ENCODE peak calls at places on chromosome 21, in eight cellular contexts. R is HCT116, G is neural progenitor cell, E is OCI-LY7, M is GM23338, B is hepatocyte, O is MM.1S, P is SK-N-SH. T is an unnamed sample.

GRCh38 chr21:42980959-42981523 is 6.7 kb downstream of the PKNOX1 start:
- DNase-seq in E (no peak), G (no peak), R (no peak), O (no peak), M (no peak), P (no peak), B (no peak), T (no peak)

GRCh38 chr21:39802226-39802625 is 57.2 kb downstream of the IGSF5 start:
- DNase-seq in O (no peak), M (no peak), P (no peak), B (no peak), G (no peak), E (no peak), R (no peak), T (no peak)

GRCh38 chr21:28781602-28782274 is 210.9 kb downstream of the LTN1 start:
- DNase-seq in R (peak; percentile 6), B (peak; percentile 25), G (peak; percentile 5), M (peak; percentile 51), P (peak; percentile 37), O (peak; percentile 30), E (peak; percentile 20), T (peak; percentile 72)

GRCh38 chr21:36431252-36431651 is 46.1 kb downstream of the CHAF1B start:
- DNase-seq in G (no peak), P (no peak), M (no peak), O (no peak), E (no peak), B (no peak), R (no peak), T (no peak)

GRCh38 chr21:39251326-39251725 is 62.1 kb downstream of the BRWD1 start:
- DNase-seq in M (no peak), R (no peak), O (no peak), P (no peak), B (peak; percentile 18), G (no peak), E (no peak), T (no peak)

GRCh38 chr21:40421121-40421520 is 425.8 kb downstream of the DSCAM start:
- DNase-seq in E (no peak), P (no peak), B (no peak), M (no peak), R (no peak), O (no peak), G (no peak), T (no peak)

GRCh38 chr21:14737278-14737677 is 191.2 kb upstream of the SAMSN1 start:
- DNase-seq in R (no peak), B (no peak), P (no peak), G (no peak), M (no peak), E (no peak), O (no peak), T (no peak)

GRCh38 chr21:21183092-21183491 is 184.9 kb downstream of the NCAM2 start:
- DNase-seq in E (no peak), M (no peak), G (no peak), O (no peak), P (no peak), B (no peak), R (no peak), T (no peak)

GRCh38 chr21:42319851-42320602 is 4.8 kb upstream of the TFF3 start:
- DNase-seq in G (no peak), E (peak; percentile 27), P (no peak), O (no peak), M (no peak), B (no peak), R (no peak), T (no peak)

GRCh38 chr21:16193758-16194606 is 464.2 kb downstream of the USP25 start:
- DNase-seq in O (peak; percentile 82), E (peak; percentile 6), G (peak; percentile 81), R (no peak), M (peak; percentile 77), P (no peak), B (peak; percentile 65), T (peak; percentile 35)

GRCh38 chr21:36784942-36785341 is 86.0 kb downstream of the SIM2 start:
- DNase-seq in P (no peak), O (no peak), R (no peak), G (peak; percentile 45), M (no peak), E (no peak), B (no peak), T (no peak)

GRCh38 chr21:40606341-40606740 is 240.6 kb downstream of the DSCAM start:
- DNase-seq in M (no peak), R (no peak), O (no peak), P (no peak), E (no peak), G (no peak), B (no peak), T (no peak)

GRCh38 chr21:43597052-43597451 is 62.2 kb downstream of the HSF2BP start:
- DNase-seq in O (no peak), E (no peak), G (no peak), P (no peak), M (no peak), B (peak; percentile 71), R (no peak), T (peak; percentile 81)

GRCh38 chr21:36839123-36839522 is 127.3 kb downstream of the HLCS start:
- DNase-seq in P (no peak), M (no peak), G (no peak), E (no peak), R (no peak), B (no peak), O (no peak), T (no peak)

GRCh38 chr21:41833138-41834115 is 45.7 kb downstream of the PRDM15 start:
- DNase-seq in E (peak; percentile 94), O (peak; percentile 95), M (no peak), B (no peak), P (no peak), G (no peak), R (no peak), T (no peak)

GRCh38 chr21:20443558-20444155 is 554.6 kb upstream of the NCAM2 start:
- DNase-seq in B (peak; percentile 58), E (peak; percentile 20), M (peak; percentile 76), R (no peak), P (peak; percentile 25), G (peak; percentile 56), O (peak; percentile 46), T (peak; percentile 61)

GRCh38 chr21:25961042-25961441 is 209.5 kb downstream of the APP start:
- DNase-seq in O (peak; percentile 90), M (peak; percentile 83), R (no peak), G (peak; percentile 38), E (peak; percentile 41), B (no peak), P (no peak), T (no peak)

GRCh38 chr21:42687796-42688195 is 34.4 kb downstream of the PDE9A start:
- DNase-seq in M (no peak), O (no peak), R (no peak), G (no peak), P (no peak), E (no peak), B (no peak), T (no peak)

GRCh38 chr21:28991861-28992525 is 684 bp downstream of the LTN1 start:
- DNase-seq in M (no peak), G (peak; percentile 8), P (no peak), E (peak; percentile 18), O (peak; percentile 18), B (peak; percentile 27), R (no peak), T (no peak)

GRCh38 chr21:25550805-25551204 is 56.5 kb downstream of the MRPL39 start:
- DNase-seq in P (no peak), B (no peak), G (no peak), R (no peak), O (no peak), M (no peak), E (no peak), T (no peak)

GRCh38 chr21:43341349-43342163 is 85.4 kb downstream of the SIK1 start:
- DNase-seq in M (no peak), E (no peak), B (no peak), P (no peak), O (no peak), G (no peak), R (no peak), T (no peak)

GRCh38 chr21:35217504-35218060 is 168.5 kb upstream of the RUNX1 start:
- DNase-seq in G (no peak), E (no peak), B (peak; percentile 52), M (peak; percentile 30), R (peak; percentile 98), O (peak; percentile 46), P (no peak), T (peak; percentile 100)
- TF ChIP-seq EZH2phosphoT487 in G (no peak), E (no peak), B (no peak), M (no peak), R (no peak), O (no peak), P (no peak), T (no peak)

DNA sequence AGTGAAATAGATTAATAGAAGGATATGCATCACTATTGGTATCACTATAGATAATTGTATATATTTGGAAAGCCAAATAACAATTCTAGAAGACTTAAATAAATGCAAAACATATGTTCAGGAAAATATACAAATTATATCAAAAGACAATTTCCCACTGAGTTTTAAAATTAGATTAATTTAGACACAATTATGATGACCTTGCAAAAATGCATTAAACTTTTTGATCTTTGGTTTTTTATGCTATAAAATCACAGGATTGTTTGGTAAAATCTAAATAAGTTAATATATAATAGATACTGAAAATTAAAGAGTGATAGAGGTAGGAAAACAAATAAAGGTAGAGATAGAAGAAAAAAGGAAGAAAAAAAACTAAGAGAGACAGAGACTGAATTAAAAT is 2027.7 kb downstream of the MRPL39 start:
- DNase-seq in O (no peak), B (no peak), M (no peak), E (no peak), G (no peak), R (no peak), P (no peak), T (no peak)
- TF ChIP-seq CTCF in O (no peak), B (no peak), M (no peak), E (no peak), G (no peak), R (no peak), P (no peak), T (no peak)

GRCh38 chr21:38159355-38159754 is 97.4 kb upstream of the KCNJ15 start:
- DNase-seq in E (peak; percentile 63), R (peak; percentile 28), M (peak; percentile 89), P (peak; percentile 57), B (peak; percentile 78), O (peak; percentile 87), G (peak; percentile 76), T (peak; percentile 77)
- TF ChIP-seq EZH2phosphoT487 in E (no peak), R (no peak), M (no peak), P (no peak), B (no peak), O (no peak), G (no peak), T (no peak)

GRCh38 chr21:44912158-44912473 is 8.6 kb downstream of the ITGB2 start:
- DNase-seq in G (no peak), M (no peak), P (no peak), O (no peak), E (no peak), R (no peak), B (no peak), T (no peak)

GRCh38 chr21:44910229-44911065 is 10.3 kb downstream of the ITGB2 start:
- DNase-seq in E (peak; percentile 59), R (no peak), O (no peak), G (no peak), B (no peak), M (no peak), P (no peak), T (no peak)

GRCh38 chr21:44911066-44911383 is 9.7 kb downstream of the ITGB2 start:
- DNase-seq in R (no peak), O (no peak), G (no peak), M (no peak), E (no peak), P (no peak), B (no peak), T (no peak)

GRCh38 chr21:44909719-44910118 is 11.0 kb downstream of the ITGB2 start:
- DNase-seq in P (no peak), G (no peak), M (no peak), E (no peak), R (no peak), B (no peak), O (no peak), T (no peak)

GRCh38 chr21:44911384-44912157 is 9.1 kb downstream of the ITGB2 start:
- DNase-seq in M (no peak), O (no peak), E (peak; percentile 48), G (no peak), B (no peak), R (no peak), P (peak; percentile 73), T (peak; percentile 92)
- TF ChIP-seq CTCF in M (peak; percentile 59), O (peak; percentile 57), E (peak; percentile 70), G (peak; percentile 22), B (no peak), R (no peak), P (peak; percentile 34), T (peak; percentile 93)